ENCODE peak calls at places on chromosomes 4 and X, in five cellular contexts. One of them, this sample, is unnamed.

GRCh38 chr4:122793811-122794210 is 32.8 kb upstream of the FGF2 start:
- DNase-seq in K562: no peak
- DNase-seq in NB4: no peak
- DNase-seq in AG09309: no peak
- DNase-seq in body of pancreas: no peak
- DNase-seq in this sample: no peak

GRCh38 chr4:74418063-74418670 is 26.8 kb upstream of the AREG start:
- DNase-seq in K562: no peak
- DNase-seq in NB4: no peak
- DNase-seq in AG09309: peak
- DNase-seq in body of pancreas: no peak
- DNase-seq in this sample: no peak

GRCh38 chr4:8171941-8172924 is 13.6 kb upstream of the ABLIM2 start:
- DNase-seq in K562: no peak
- DNase-seq in NB4: no peak
- DNase-seq in AG09309: no peak
- DNase-seq in body of pancreas: no peak
- DNase-seq in this sample: no peak

GRCh38 chr4:181756451-181756850 is 486.8 kb upstream of the TENM3 start:
- DNase-seq in K562: no peak
- DNase-seq in NB4: no peak
- DNase-seq in AG09309: no peak
- DNase-seq in body of pancreas: no peak
- DNase-seq in this sample: no peak

GRCh38 chr4:98524271-98524670 is 134.1 kb downstream of the TSPAN5 start:
- DNase-seq in K562: no peak
- DNase-seq in NB4: no peak
- DNase-seq in AG09309: no peak
- DNase-seq in body of pancreas: no peak
- DNase-seq in this sample: no peak

GRCh38 chrX:131985526-131986049 is 37.5 kb upstream of the STK26 start:
- DNase-seq in K562: peak
- DNase-seq in NB4: peak
- DNase-seq in AG09309: no peak
- DNase-seq in body of pancreas: no peak
- DNase-seq in this sample: no peak

GRCh38 chr4:55980725-55981124 is 32.0 kb downstream of the CEP135 start:
- DNase-seq in K562: no peak
- DNase-seq in NB4: no peak
- DNase-seq in AG09309: no peak
- DNase-seq in body of pancreas: no peak
- DNase-seq in this sample: no peak

GRCh38 chrX:9519546-9520210 is 54.8 kb downstream of the TBL1X start:
- DNase-seq in K562: no peak
- DNase-seq in NB4: no peak
- DNase-seq in AG09309: peak
- DNase-seq in body of pancreas: no peak
- DNase-seq in this sample: no peak

GRCh38 chrX:38275615-38276014 is 51.7 kb downstream of the RPGR start:
- DNase-seq in K562: no peak
- DNase-seq in NB4: peak
- DNase-seq in AG09309: peak
- DNase-seq in body of pancreas: no peak
- DNase-seq in this sample: peak

GRCh38 chr4:121199742-121200561 is 35.8 kb upstream of the TNIP3 start:
- DNase-seq in K562: no peak
- DNase-seq in NB4: peak
- DNase-seq in AG09309: no peak
- DNase-seq in body of pancreas: no peak
- DNase-seq in this sample: no peak

GRCh38 chr4:107120661-107121060 is 84.5 kb upstream of the DKK2 start:
- DNase-seq in K562: no peak
- DNase-seq in NB4: no peak
- DNase-seq in AG09309: no peak
- DNase-seq in body of pancreas: no peak
- DNase-seq in this sample: no peak

GRCh38 chr4:152344001-152344400 is 191.9 kb downstream of the FBXW7 start:
- DNase-seq in K562: no peak
- DNase-seq in NB4: no peak
- DNase-seq in AG09309: no peak
- DNase-seq in body of pancreas: no peak
- DNase-seq in this sample: no peak

GRCh38 chr4:176921256-176921655 is 128.5 kb upstream of the VEGFC start:
- DNase-seq in K562: no peak
- DNase-seq in NB4: no peak
- DNase-seq in AG09309: no peak
- DNase-seq in body of pancreas: no peak
- DNase-seq in this sample: no peak

GRCh38 chr4:81828991-81829390 is 357.3 kb upstream of the RASGEF1B start:
- DNase-seq in K562: no peak
- DNase-seq in NB4: no peak
- DNase-seq in AG09309: no peak
- DNase-seq in body of pancreas: peak
- DNase-seq in this sample: no peak

GRCh38 chr4:183197140-183197539 is 98.1 kb downstream of the WWC2 start:
- DNase-seq in K562: no peak
- DNase-seq in NB4: no peak
- DNase-seq in AG09309: no peak
- DNase-seq in body of pancreas: no peak
- DNase-seq in this sample: no peak

GRCh38 chr4:67550491-67551256 is 5.4 kb upstream of the CENPC start:
- DNase-seq in K562: no peak
- DNase-seq in NB4: no peak
- DNase-seq in AG09309: no peak
- DNase-seq in body of pancreas: no peak
- DNase-seq in this sample: no peak

GRCh38 chrX:101682723-101683122 is 23.1 kb upstream of the ARMCX2 start:
- DNase-seq in K562: no peak
- DNase-seq in NB4: no peak
- DNase-seq in AG09309: no peak
- DNase-seq in body of pancreas: no peak
- DNase-seq in this sample: no peak

GRCh38 chr4:67204441-67204840 is 340.9 kb downstream of the CENPC start:
- DNase-seq in K562: no peak
- DNase-seq in NB4: peak
- DNase-seq in AG09309: no peak
- DNase-seq in body of pancreas: no peak
- DNase-seq in this sample: peak

DNA sequence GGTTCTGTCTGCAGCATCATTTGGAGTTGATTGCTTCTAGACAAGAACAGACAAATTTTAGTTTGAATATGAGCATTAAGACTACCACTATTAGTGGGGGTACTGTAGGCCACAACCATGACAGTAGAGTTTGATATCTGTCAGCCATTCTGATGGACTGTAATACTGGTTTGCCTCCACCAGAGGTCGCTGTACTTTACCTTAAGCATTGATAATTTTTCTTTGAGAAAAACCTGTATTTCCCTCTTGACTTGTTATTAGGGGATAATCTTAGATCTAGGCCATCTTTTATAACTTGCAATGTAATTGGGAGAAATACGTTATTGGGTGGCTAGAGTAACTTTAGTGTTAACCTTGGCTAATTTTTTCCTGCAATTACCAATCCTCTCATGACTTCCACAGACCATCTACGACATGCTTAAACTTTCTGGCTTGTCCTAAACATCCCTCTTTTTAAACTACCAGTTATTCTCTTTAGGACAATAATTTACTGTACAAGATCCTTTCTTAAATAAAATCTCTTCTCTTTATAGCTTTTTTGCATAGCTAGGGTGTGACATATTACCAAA is 562.4 kb downstream of the MAGEB5 start:
- DNase-seq in K562: peak
- DNase-seq in NB4: peak
- DNase-seq in AG09309: no peak
- DNase-seq in body of pancreas: no peak
- DNase-seq in this sample: no peak
- TF ChIP-seq CTCF in K562: peak
- TF ChIP-seq CTCF in NB4: peak
- TF ChIP-seq CTCF in AG09309: peak
- TF ChIP-seq CTCF in body of pancreas: no peak
- TF ChIP-seq CTCF in this sample: no peak

DNA sequence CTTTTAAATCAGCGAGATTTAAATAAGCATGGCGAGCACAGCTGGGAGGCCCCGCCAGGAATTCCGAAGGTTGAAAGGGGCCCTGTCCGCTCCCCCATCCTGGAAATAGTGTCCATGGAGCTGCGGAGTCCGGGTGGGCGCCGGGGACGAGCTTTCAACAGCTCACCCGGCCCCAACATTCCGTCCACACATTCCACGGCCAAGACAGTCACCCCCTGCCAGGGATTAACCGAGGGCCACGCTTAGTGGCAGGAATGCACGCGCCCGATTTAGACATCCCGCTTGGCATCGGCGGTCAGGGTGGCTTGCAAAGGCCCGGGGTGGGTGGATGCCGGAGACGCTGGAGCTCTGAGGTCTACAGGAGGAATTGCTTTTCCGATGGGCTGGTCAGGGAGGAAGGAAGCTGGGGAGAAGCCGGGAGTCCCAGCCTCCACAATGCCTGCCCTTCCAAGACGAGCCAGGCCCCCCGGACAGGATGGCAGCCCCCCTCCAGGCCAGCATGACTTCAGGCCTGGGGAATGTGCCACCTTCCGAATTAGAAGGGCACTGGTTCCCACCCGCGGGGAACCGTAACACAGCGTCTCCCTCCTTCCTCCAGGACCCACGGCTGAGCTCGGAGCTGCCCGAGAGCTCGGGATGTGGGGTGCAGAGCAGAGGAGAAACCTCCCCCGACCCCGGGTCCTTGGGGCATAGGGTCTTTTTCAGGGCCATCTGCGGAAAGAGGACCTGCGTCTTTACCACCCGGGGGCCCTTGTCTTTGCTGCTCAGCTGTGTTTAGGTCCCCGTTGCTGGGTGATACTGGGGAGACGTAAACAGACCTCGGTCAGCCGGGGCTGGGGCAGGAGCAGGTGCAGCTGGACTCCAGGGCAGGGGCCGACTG is 26.9 kb upstream of the PPP2R3B start:
- DNase-seq in K562: no peak
- DNase-seq in NB4: no peak
- DNase-seq in AG09309: no peak
- DNase-seq in body of pancreas: no peak
- DNase-seq in this sample: no peak
- H3K4me3 ChIP-seq in K562: no peak
- H3K4me3 ChIP-seq in NB4: no peak
- H3K4me3 ChIP-seq in AG09309: no peak
- H3K4me3 ChIP-seq in body of pancreas: no peak
- H3K4me3 ChIP-seq in this sample: peak

DNA sequence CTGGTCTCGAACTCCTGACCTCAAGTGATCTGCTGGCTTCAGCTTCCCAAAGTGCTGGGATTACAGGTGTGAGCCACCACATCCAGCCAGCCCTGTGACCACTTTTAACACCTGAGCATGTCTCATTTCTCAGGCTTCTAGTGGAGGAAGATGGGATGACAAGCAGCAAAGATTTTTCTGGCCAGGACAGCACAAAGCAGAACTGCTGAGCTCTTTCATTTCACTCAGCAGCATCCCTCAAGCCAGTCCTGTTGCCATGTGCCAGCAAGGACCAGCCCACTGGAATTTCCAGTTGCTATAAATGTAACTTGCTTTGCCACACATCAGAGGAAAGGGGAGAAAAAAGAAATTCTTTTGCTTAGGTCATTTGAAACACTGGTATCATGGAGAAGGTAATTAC is 75.9 kb downstream of the SLC9A7 start:
- DNase-seq in K562: no peak
- DNase-seq in NB4: no peak
- DNase-seq in AG09309: no peak
- DNase-seq in body of pancreas: no peak
- DNase-seq in this sample: no peak
- TF ChIP-seq CTCF in K562: no peak
- TF ChIP-seq CTCF in NB4: no peak
- TF ChIP-seq CTCF in AG09309: no peak
- TF ChIP-seq CTCF in body of pancreas: no peak
- TF ChIP-seq CTCF in this sample: peak

GRCh38 chr4:113179091-113179490 is 129.6 kb downstream of the ANK2 start:
- DNase-seq in K562: no peak
- DNase-seq in NB4: no peak
- DNase-seq in AG09309: no peak
- DNase-seq in body of pancreas: no peak
- DNase-seq in this sample: no peak

GRCh38 chr4:113179996-113180395 is 130.5 kb downstream of the ANK2 start:
- DNase-seq in K562: no peak
- DNase-seq in NB4: no peak
- DNase-seq in AG09309: no peak
- DNase-seq in body of pancreas: no peak
- DNase-seq in this sample: no peak

GRCh38 chr4:113183032-113183573 is 133.7 kb downstream of the ANK2 start:
- DNase-seq in K562: no peak
- DNase-seq in NB4: no peak
- DNase-seq in AG09309: no peak
- DNase-seq in body of pancreas: no peak
- DNase-seq in this sample: no peak

GRCh38 chr4:113186960-113187757 is 137.7 kb downstream of the ANK2 start:
- DNase-seq in K562: no peak
- DNase-seq in NB4: no peak
- DNase-seq in AG09309: no peak
- DNase-seq in body of pancreas: no peak
- DNase-seq in this sample: no peak

GRCh38 chr4:113181289-113182007 is 132.0 kb downstream of the ANK2 start:
- DNase-seq in K562: no peak
- DNase-seq in NB4: no peak
- DNase-seq in AG09309: no peak
- DNase-seq in body of pancreas: no peak
- DNase-seq in this sample: no peak
- H3K4me3 ChIP-seq in K562: no peak
- H3K4me3 ChIP-seq in NB4: no peak
- H3K4me3 ChIP-seq in AG09309: no peak
- H3K4me3 ChIP-seq in body of pancreas: no peak
- H3K4me3 ChIP-seq in this sample: no peak

This sample was measured in astrocyte of the cerebellum.